ENCODE peak calls at places on chromosomes 2 and 18, in four cellular contexts. One of them, this sample, is unnamed.

GRCh38 chr2:26650713-26651457 is 9.7 kb upstream of the CIB4 start:
- ATAC-seq in activated naive CD4-positive, alpha-beta T cell treated with anti-CD3 and anti-CD28 coated beads, Interleukin-2, amount 50 U/mL, for 72 hours: no peak
- ATAC-seq in omental fat pad: no peak
- ATAC-seq in CD4-positive, alpha-beta T cell: no peak
- ATAC-seq in this sample: no peak

GRCh38 chr2:13218205-13218604 is 501.5 kb downstream of the TRIB2 start:
- ATAC-seq in CD4-positive, alpha-beta T cell: no peak
- ATAC-seq in omental fat pad: no peak
- ATAC-seq in activated naive CD4-positive, alpha-beta T cell treated with anti-CD3 and anti-CD28 coated beads, Interleukin-2, amount 50 U/mL, for 72 hours: no peak
- ATAC-seq in this sample: no peak

GRCh38 chr2:14342313-14342712 is 290.2 kb upstream of the LRATD1 start:
- ATAC-seq in activated naive CD4-positive, alpha-beta T cell treated with anti-CD3 and anti-CD28 coated beads, Interleukin-2, amount 50 U/mL, for 72 hours: no peak
- ATAC-seq in CD4-positive, alpha-beta T cell: no peak
- ATAC-seq in omental fat pad: no peak
- ATAC-seq in this sample: no peak

GRCh38 chr2:177888581-177888980 is 184.0 kb downstream of the PDE11A start:
- ATAC-seq in CD4-positive, alpha-beta T cell: no peak
- ATAC-seq in activated naive CD4-positive, alpha-beta T cell treated with anti-CD3 and anti-CD28 coated beads, Interleukin-2, amount 50 U/mL, for 72 hours: no peak
- ATAC-seq in omental fat pad: no peak
- ATAC-seq in this sample: no peak

GRCh38 chr18:7272268-7273049 is 41.6 kb downstream of the LRRC30 start:
- ATAC-seq in CD4-positive, alpha-beta T cell: no peak
- ATAC-seq in activated naive CD4-positive, alpha-beta T cell treated with anti-CD3 and anti-CD28 coated beads, Interleukin-2, amount 50 U/mL, for 72 hours: no peak
- ATAC-seq in omental fat pad: peak
- ATAC-seq in this sample: peak

GRCh38 chr2:57888463-57888862 is 158.1 kb upstream of the VRK2 start:
- ATAC-seq in omental fat pad: no peak
- ATAC-seq in CD4-positive, alpha-beta T cell: no peak
- ATAC-seq in activated naive CD4-positive, alpha-beta T cell treated with anti-CD3 and anti-CD28 coated beads, Interleukin-2, amount 50 U/mL, for 72 hours: no peak
- ATAC-seq in this sample: no peak

GRCh38 chr2:108593547-108594098 is 59.4 kb downstream of the LIMS1 start:
- ATAC-seq in CD4-positive, alpha-beta T cell: no peak
- ATAC-seq in activated naive CD4-positive, alpha-beta T cell treated with anti-CD3 and anti-CD28 coated beads, Interleukin-2, amount 50 U/mL, for 72 hours: no peak
- ATAC-seq in omental fat pad: peak
- ATAC-seq in this sample: peak

GRCh38 chr2:29281585-29281984 is 166.4 kb downstream of the CLIP4 start:
- ATAC-seq in omental fat pad: peak
- ATAC-seq in CD4-positive, alpha-beta T cell: no peak
- ATAC-seq in activated naive CD4-positive, alpha-beta T cell treated with anti-CD3 and anti-CD28 coated beads, Interleukin-2, amount 50 U/mL, for 72 hours: no peak
- ATAC-seq in this sample: peak

GRCh38 chr18:37458697-37459096 is 106.9 kb downstream of the CELF4 start:
- ATAC-seq in activated naive CD4-positive, alpha-beta T cell treated with anti-CD3 and anti-CD28 coated beads, Interleukin-2, amount 50 U/mL, for 72 hours: no peak
- ATAC-seq in omental fat pad: no peak
- ATAC-seq in CD4-positive, alpha-beta T cell: no peak
- ATAC-seq in this sample: no peak

GRCh38 chr2:37634914-37635358 is 36.5 kb downstream of the CDC42EP3 start:
- ATAC-seq in activated naive CD4-positive, alpha-beta T cell treated with anti-CD3 and anti-CD28 coated beads, Interleukin-2, amount 50 U/mL, for 72 hours: no peak
- ATAC-seq in CD4-positive, alpha-beta T cell: no peak
- ATAC-seq in omental fat pad: no peak
- ATAC-seq in this sample: no peak

GRCh38 chr2:114631146-114631545 is 188.7 kb downstream of the DPP10 start:
- ATAC-seq in activated naive CD4-positive, alpha-beta T cell treated with anti-CD3 and anti-CD28 coated beads, Interleukin-2, amount 50 U/mL, for 72 hours: no peak
- ATAC-seq in omental fat pad: no peak
- ATAC-seq in CD4-positive, alpha-beta T cell: no peak
- ATAC-seq in this sample: no peak

GRCh38 chr2:120445431-120446143 is 99.7 kb downstream of the INHBB start:
- ATAC-seq in omental fat pad: no peak
- ATAC-seq in activated naive CD4-positive, alpha-beta T cell treated with anti-CD3 and anti-CD28 coated beads, Interleukin-2, amount 50 U/mL, for 72 hours: no peak
- ATAC-seq in CD4-positive, alpha-beta T cell: no peak
- ATAC-seq in this sample: no peak

GRCh38 chr2:85785871-85786270 is 32.1 kb downstream of the ATOH8 start:
- ATAC-seq in activated naive CD4-positive, alpha-beta T cell treated with anti-CD3 and anti-CD28 coated beads, Interleukin-2, amount 50 U/mL, for 72 hours: no peak
- ATAC-seq in omental fat pad: no peak
- ATAC-seq in CD4-positive, alpha-beta T cell: no peak
- ATAC-seq in this sample: peak

GRCh38 chr2:7034313-7034712 is 117.1 kb downstream of the RNF144A start:
- ATAC-seq in CD4-positive, alpha-beta T cell: no peak
- ATAC-seq in omental fat pad: no peak
- ATAC-seq in activated naive CD4-positive, alpha-beta T cell treated with anti-CD3 and anti-CD28 coated beads, Interleukin-2, amount 50 U/mL, for 72 hours: no peak
- ATAC-seq in this sample: no peak

GRCh38 chr2:224925822-224926124 is 116.5 kb downstream of the DOCK10 start:
- ATAC-seq in omental fat pad: no peak
- ATAC-seq in activated naive CD4-positive, alpha-beta T cell treated with anti-CD3 and anti-CD28 coated beads, Interleukin-2, amount 50 U/mL, for 72 hours: peak
- ATAC-seq in CD4-positive, alpha-beta T cell: no peak
- ATAC-seq in this sample: no peak

GRCh38 chr2:55161295-55162210 is 70.5 kb downstream of the CLHC1 start:
- ATAC-seq in omental fat pad: peak
- ATAC-seq in activated naive CD4-positive, alpha-beta T cell treated with anti-CD3 and anti-CD28 coated beads, Interleukin-2, amount 50 U/mL, for 72 hours: no peak
- ATAC-seq in CD4-positive, alpha-beta T cell: no peak
- ATAC-seq in this sample: no peak

This sample was measured in gastroesophageal sphincter.